ENCODE peak calls at places on chromosome 9, in five cellular contexts. V is left ventricle myocardium inferior, P is IMR-90, A is HL-60, J is fibroblast of villous mesenchyme. E is an unnamed sample.

GRCh38 chr9:120659209-120659608 is 55.1 kb downstream of the MEGF9 start:
- DNase-seq in A (no peak), J (no peak), P (no peak), V (no peak), E (no peak)

GRCh38 chr9:15786616-15787015 is 233.8 kb downstream of the CCDC171 start:
- DNase-seq in J (no peak), V (no peak), A (no peak), P (no peak), E (no peak)

GRCh38 chr9:110125207-110125751 is 82.7 kb downstream of the C9orf152 start:
- DNase-seq in V (peak), P (peak), J (peak), A (no peak), E (peak)

GRCh38 chr9:113620377-113621161 is 157.0 kb downstream of the RGS3 start:
- DNase-seq in P (peak), A (no peak), J (peak), V (peak), E (peak)

GRCh38 chr9:105067895-105068580 is 140.1 kb upstream of the ABCA1 start:
- DNase-seq in V (no peak), P (peak), A (no peak), J (peak), E (peak)

GRCh38 chr9:21709464-21710058 is 92.9 kb upstream of the MTAP start:
- DNase-seq in A (peak), V (no peak), J (peak), P (peak), E (no peak)

GRCh38 chr9:112793213-112793810 is 42.8 kb downstream of the SNX30 start:
- DNase-seq in J (peak), P (peak), A (peak), V (peak), E (peak)

GRCh38 chr9:73081979-73082657 is 69.5 kb upstream of the ANXA1 start:
- DNase-seq in V (no peak), A (no peak), P (peak), J (peak), E (peak)

GRCh38 chr9:106707291-106707690 is 155.7 kb upstream of the ZNF462 start:
- DNase-seq in J (no peak), A (no peak), V (no peak), P (no peak), E (no peak)

GRCh38 chr9:123974471-123974870 is 37.1 kb upstream of the LHX2 start:
- DNase-seq in V (no peak), J (no peak), A (no peak), P (no peak), E (no peak)

GRCh38 chr9:107175039-107175438 is 108.0 kb upstream of the RAD23B start:
- DNase-seq in J (no peak), A (no peak), P (no peak), V (peak), E (no peak)

GRCh38 chr9:82665324-82665723 is 397.6 kb downstream of the RASEF start:
- DNase-seq in J (no peak), V (no peak), P (no peak), A (no peak), E (no peak)

GRCh38 chr9:103713631-103714030 is 380.5 kb upstream of the SMC2 start:
- DNase-seq in A (no peak), J (no peak), P (no peak), V (no peak), E (no peak)

GRCh38 chr9:122367779-122368460 is 2.9 kb upstream of the PTGS1 start:
- DNase-seq in A (no peak), J (no peak), V (no peak), P (no peak), E (no peak)

GRCh38 chr9:92094655-92095054 is 20.6 kb downstream of the SPTLC1 start:
- DNase-seq in J (peak), P (peak), V (no peak), A (no peak), E (peak)

GRCh38 chr9:114691046-114691955 is 9.3 kb upstream of the TEX48 start:
- DNase-seq in P (peak), J (peak), A (no peak), V (no peak), E (peak)

GRCh38 chr9:97374811-97375210 is 37.1 kb upstream of the TDRD7 start:
- DNase-seq in J (no peak), P (no peak), V (no peak), A (no peak), E (no peak)

GRCh38 chr9:12224449-12224848 is 468.7 kb upstream of the TYRP1 start:
- DNase-seq in P (no peak), J (no peak), A (no peak), V (no peak), E (no peak)

GRCh38 chr9:125985142-125985997 is 238.2 kb downstream of the PBX3 start:
- DNase-seq in P (no peak), J (no peak), V (no peak), A (no peak), E (no peak)

GRCh38 chr9:135324329-135324728 is 155.3 kb upstream of the PPP1R26 start:
- DNase-seq in J (no peak), P (no peak), V (no peak), A (no peak), E (no peak)

GRCh38 chr9:88713022-88713421 is 178.0 kb downstream of the NXNL2 start:
- DNase-seq in J (no peak), A (no peak), P (no peak), V (no peak), E (no peak)

GRCh38 chr9:87812375-87813118 is 70.1 kb upstream of the SPATA31E1 start:
- DNase-seq in V (no peak), A (no peak), P (peak), J (peak), E (peak)

GRCh38 chr9:118992813-118993747 is 376.2 kb downstream of the BRINP1 start:
- DNase-seq in P (no peak), J (peak), A (no peak), V (no peak), E (peak)

GRCh38 chr9:70480405-70480980 is 66.0 kb upstream of the KLF9 start:
- DNase-seq in V (peak), J (peak), A (no peak), P (peak), E (peak)

GRCh38 chr9:124894741-124895170 is 32.8 kb downstream of the ARPC5L start:
- DNase-seq in V (no peak), P (peak), A (no peak), J (peak), E (peak)

GRCh38 chr9:23769307-23769935 is 56.6 kb downstream of the ELAVL2 start:
- DNase-seq in J (no peak), A (no peak), V (no peak), P (peak), E (no peak)

GRCh38 chr9:74220327-74220726 is 276.8 kb upstream of the RORB start:
- DNase-seq in A (no peak), J (no peak), P (no peak), V (no peak), E (no peak)

GRCh38 chr9:26243722-26244121 is 565.5 kb upstream of the TUSC1 start:
- DNase-seq in A (no peak), J (peak), V (no peak), P (peak), E (peak)

GRCh38 chr9:89498845-89499480 is 1.1 kb upstream of the SEMA4D start:
- DNase-seq in P (no peak), A (no peak), V (no peak), J (no peak), E (no peak)

GRCh38 chr9:98992885-98993569 is 49.3 kb downstream of the COL15A1 start:
- DNase-seq in V (no peak), A (no peak), P (no peak), J (no peak), E (no peak)

GRCh38 chr9:72557549-72557948 is 36.1 kb downstream of the TMC1 start:
- DNase-seq in A (peak), J (peak), P (peak), V (no peak), E (peak)

GRCh38 chr9:77756449-77756848 is 108.3 kb upstream of the GNA14 start:
- DNase-seq in P (peak), V (no peak), J (no peak), A (no peak), E (no peak)
- TF ChIP-seq CTCF in P (no peak), V (no peak), J (no peak), A (no peak), E (no peak)

DNA sequence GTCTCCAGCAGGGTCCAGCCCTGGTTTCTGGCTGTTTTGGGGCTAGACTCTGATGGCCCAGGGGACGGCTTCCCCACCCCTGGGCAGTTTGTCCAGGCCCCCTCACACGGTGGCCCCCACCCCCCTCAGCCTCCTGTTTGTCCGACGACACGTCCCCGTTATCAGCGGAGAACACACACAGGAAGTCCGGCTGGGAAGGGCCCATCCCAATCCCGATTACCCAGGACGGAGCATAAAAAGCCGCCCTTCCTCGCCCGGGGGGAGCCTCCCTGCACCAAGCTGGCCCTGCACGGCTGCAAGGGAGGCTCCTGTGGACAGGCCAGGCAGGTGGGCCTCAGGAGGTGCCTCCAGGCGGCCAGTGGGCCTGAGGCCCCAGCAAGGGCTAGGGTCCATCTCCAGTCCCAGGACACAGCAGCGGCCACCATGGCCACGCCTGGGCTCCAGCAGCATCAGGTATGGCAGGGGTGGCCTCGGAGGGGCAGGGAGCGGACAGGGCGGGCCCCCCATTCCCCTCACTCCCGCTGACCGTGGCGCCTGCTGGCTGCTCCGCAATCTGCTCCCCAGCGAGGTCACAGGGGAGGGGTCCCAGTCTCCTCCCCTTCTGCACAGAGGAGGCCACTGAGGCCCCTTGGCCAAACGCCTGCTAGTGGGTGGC is at the start of gene EGFL7:
- DNase-seq in V (peak), A (no peak), P (no peak), J (no peak), E (no peak)
- H3K4me3 ChIP-seq in V (peak), A (no peak), P (no peak), J (no peak), E (no peak)

GRCh38 chr9:6562194-6562593 is 83.3 kb downstream of the GLDC start:
- DNase-seq in V (no peak), J (peak), A (no peak), P (no peak), E (no peak)
- TF ChIP-seq CTCF in V (no peak), J (no peak), A (no peak), P (no peak), E (no peak)

GRCh38 chr9:78073722-78074121 is 42.1 kb upstream of the GNAQ start:
- DNase-seq in V (no peak), J (no peak), P (no peak), A (no peak), E (no peak)

GRCh38 chr9:78070530-78070929 is 38.9 kb upstream of the GNAQ start:
- DNase-seq in A (no peak), J (no peak), P (no peak), V (no peak), E (no peak)

GRCh38 chr9:78074385-78075291 is 43.0 kb upstream of the GNAQ start:
- DNase-seq in J (no peak), P (no peak), A (no peak), V (no peak), E (no peak)

GRCh38 chr9:78072586-78073199 is 41.1 kb upstream of the GNAQ start:
- DNase-seq in A (no peak), P (no peak), J (no peak), V (no peak), E (no peak)
- H3K4me3 ChIP-seq in A (no peak), P (no peak), J (no peak), V (no peak), E (no peak)

GRCh38 chr9:90964101-90965020 is 162.7 kb downstream of the SYK start:
- DNase-seq in J (peak), V (no peak), A (no peak), P (no peak), E (no peak)
- TF ChIP-seq CTCF in J (peak), V (peak), A (no peak), P (no peak), E (no peak)

GRCh38 chr9:33081128-33081851 is 4.8 kb upstream of the SMU1 start:
- DNase-seq in A (peak), P (peak), J (peak), V (peak), E (peak)
- H3K4me3 ChIP-seq in A (no peak), P (no peak), J (peak), V (no peak), E (peak)

GRCh38 chr9:90874194-90874593 is 72.6 kb downstream of the SYK start:
- DNase-seq in J (no peak), A (no peak), V (no peak), P (no peak), E (no peak)
- TF ChIP-seq CTCF in J (peak), A (no peak), V (no peak), P (no peak), E (no peak)

E was measured in foreskin fibroblast.